ENCODE peak calls at places on chromosomes 3 and 15, in five cellular contexts. One of them, this sample, is unnamed.

GRCh38 chr15:56523521-56523920 is 58.6 kb upstream of the MNS1 start:
- DNase-seq in stimulated activated CD4-positive, alpha-beta T cell treated with anti-CD3 and anti-CD28 coated beads, TNF-alpha, amount 100 ng/mL, for 4 hours: no peak
- DNase-seq in HCEC 1CT: peak
- DNase-seq in IMR-90: no peak
- DNase-seq in AG08395: no peak
- DNase-seq in this sample: peak

GRCh38 chr3:178971614-178972013 is 100.0 kb downstream of the ZMAT3 start:
- DNase-seq in stimulated activated CD4-positive, alpha-beta T cell treated with anti-CD3 and anti-CD28 coated beads, TNF-alpha, amount 100 ng/mL, for 4 hours: no peak
- DNase-seq in AG08395: no peak
- DNase-seq in HCEC 1CT: no peak
- DNase-seq in IMR-90: peak
- DNase-seq in this sample: peak

GRCh38 chr3:30399394-30400181 is 206.8 kb upstream of the TGFBR2 start:
- DNase-seq in AG08395: no peak
- DNase-seq in IMR-90: peak
- DNase-seq in HCEC 1CT: peak
- DNase-seq in stimulated activated CD4-positive, alpha-beta T cell treated with anti-CD3 and anti-CD28 coated beads, TNF-alpha, amount 100 ng/mL, for 4 hours: no peak
- DNase-seq in this sample: peak

GRCh38 chr3:61861410-61861809 is 300.0 kb downstream of the PTPRG start:
- DNase-seq in IMR-90: no peak
- DNase-seq in AG08395: no peak
- DNase-seq in stimulated activated CD4-positive, alpha-beta T cell treated with anti-CD3 and anti-CD28 coated beads, TNF-alpha, amount 100 ng/mL, for 4 hours: no peak
- DNase-seq in HCEC 1CT: no peak
- DNase-seq in this sample: no peak

GRCh38 chr3:10238330-10238995 is 9.8 kb upstream of the TATDN2 start:
- DNase-seq in HCEC 1CT: no peak
- DNase-seq in IMR-90: no peak
- DNase-seq in AG08395: no peak
- DNase-seq in stimulated activated CD4-positive, alpha-beta T cell treated with anti-CD3 and anti-CD28 coated beads, TNF-alpha, amount 100 ng/mL, for 4 hours: no peak
- DNase-seq in this sample: no peak

GRCh38 chr3:45409921-45410320 is 21.5 kb downstream of the LARS2 start:
- DNase-seq in AG08395: no peak
- DNase-seq in HCEC 1CT: no peak
- DNase-seq in IMR-90: no peak
- DNase-seq in stimulated activated CD4-positive, alpha-beta T cell treated with anti-CD3 and anti-CD28 coated beads, TNF-alpha, amount 100 ng/mL, for 4 hours: no peak
- DNase-seq in this sample: no peak

GRCh38 chr15:37695719-37696118 is 238.7 kb upstream of the TMCO5A start:
- DNase-seq in stimulated activated CD4-positive, alpha-beta T cell treated with anti-CD3 and anti-CD28 coated beads, TNF-alpha, amount 100 ng/mL, for 4 hours: no peak
- DNase-seq in IMR-90: peak
- DNase-seq in AG08395: peak
- DNase-seq in HCEC 1CT: peak
- DNase-seq in this sample: peak

GRCh38 chr3:182792901-182793662 is at the start of gene ATP11B:
- DNase-seq in IMR-90: peak
- DNase-seq in AG08395: peak
- DNase-seq in HCEC 1CT: peak
- DNase-seq in stimulated activated CD4-positive, alpha-beta T cell treated with anti-CD3 and anti-CD28 coated beads, TNF-alpha, amount 100 ng/mL, for 4 hours: peak
- DNase-seq in this sample: peak

GRCh38 chr3:122619040-122619439 is 41.6 kb downstream of the PARP15 start:
- DNase-seq in stimulated activated CD4-positive, alpha-beta T cell treated with anti-CD3 and anti-CD28 coated beads, TNF-alpha, amount 100 ng/mL, for 4 hours: no peak
- DNase-seq in AG08395: peak
- DNase-seq in IMR-90: no peak
- DNase-seq in HCEC 1CT: peak
- DNase-seq in this sample: no peak

GRCh38 chr3:52017467-52018065 is 21.9 kb upstream of the RPL29 start:
- DNase-seq in IMR-90: no peak
- DNase-seq in AG08395: no peak
- DNase-seq in stimulated activated CD4-positive, alpha-beta T cell treated with anti-CD3 and anti-CD28 coated beads, TNF-alpha, amount 100 ng/mL, for 4 hours: no peak
- DNase-seq in HCEC 1CT: no peak
- DNase-seq in this sample: no peak

GRCh38 chr15:81752974-81753373 is 292.8 kb downstream of the MEX3B start:
- DNase-seq in AG08395: no peak
- DNase-seq in stimulated activated CD4-positive, alpha-beta T cell treated with anti-CD3 and anti-CD28 coated beads, TNF-alpha, amount 100 ng/mL, for 4 hours: no peak
- DNase-seq in HCEC 1CT: no peak
- DNase-seq in IMR-90: no peak
- DNase-seq in this sample: no peak

GRCh38 chr3:129651316-129652202 is 45.1 kb upstream of the PLXND1 start:
- DNase-seq in IMR-90: peak
- DNase-seq in HCEC 1CT: peak
- DNase-seq in stimulated activated CD4-positive, alpha-beta T cell treated with anti-CD3 and anti-CD28 coated beads, TNF-alpha, amount 100 ng/mL, for 4 hours: no peak
- DNase-seq in AG08395: peak
- DNase-seq in this sample: peak

GRCh38 chr3:120652281-120652680 is 29.8 kb downstream of the HGD start:
- DNase-seq in IMR-90: no peak
- DNase-seq in stimulated activated CD4-positive, alpha-beta T cell treated with anti-CD3 and anti-CD28 coated beads, TNF-alpha, amount 100 ng/mL, for 4 hours: no peak
- DNase-seq in AG08395: no peak
- DNase-seq in HCEC 1CT: no peak
- DNase-seq in this sample: no peak

GRCh38 chr3:93924491-93924890 is 49.2 kb downstream of the PROS1 start:
- DNase-seq in IMR-90: no peak
- DNase-seq in AG08395: no peak
- DNase-seq in stimulated activated CD4-positive, alpha-beta T cell treated with anti-CD3 and anti-CD28 coated beads, TNF-alpha, amount 100 ng/mL, for 4 hours: no peak
- DNase-seq in HCEC 1CT: peak
- DNase-seq in this sample: no peak

GRCh38 chr15:60844431-60845174 is 365.7 kb upstream of the ICE2 start:
- DNase-seq in AG08395: no peak
- DNase-seq in stimulated activated CD4-positive, alpha-beta T cell treated with anti-CD3 and anti-CD28 coated beads, TNF-alpha, amount 100 ng/mL, for 4 hours: no peak
- DNase-seq in IMR-90: no peak
- DNase-seq in HCEC 1CT: no peak
- DNase-seq in this sample: no peak

GRCh38 chr3:29683306-29683993 is 402.6 kb downstream of the RBMS3 start:
- DNase-seq in stimulated activated CD4-positive, alpha-beta T cell treated with anti-CD3 and anti-CD28 coated beads, TNF-alpha, amount 100 ng/mL, for 4 hours: no peak
- DNase-seq in IMR-90: peak
- DNase-seq in HCEC 1CT: peak
- DNase-seq in AG08395: peak
- DNase-seq in this sample: peak

GRCh38 chr3:23600178-23600577 is 205.6 kb upstream of the UBE2E1 start:
- DNase-seq in AG08395: peak
- DNase-seq in stimulated activated CD4-positive, alpha-beta T cell treated with anti-CD3 and anti-CD28 coated beads, TNF-alpha, amount 100 ng/mL, for 4 hours: no peak
- DNase-seq in HCEC 1CT: peak
- DNase-seq in IMR-90: peak
- DNase-seq in this sample: peak

GRCh38 chr3:159911011-159911663 is 77.5 kb upstream of the IL12A start:
- DNase-seq in AG08395: no peak
- DNase-seq in stimulated activated CD4-positive, alpha-beta T cell treated with anti-CD3 and anti-CD28 coated beads, TNF-alpha, amount 100 ng/mL, for 4 hours: no peak
- DNase-seq in IMR-90: no peak
- DNase-seq in HCEC 1CT: no peak
- DNase-seq in this sample: no peak

GRCh38 chr15:32687556-32687955 is 30.2 kb upstream of the GREM1 start:
- DNase-seq in IMR-90: peak
- DNase-seq in stimulated activated CD4-positive, alpha-beta T cell treated with anti-CD3 and anti-CD28 coated beads, TNF-alpha, amount 100 ng/mL, for 4 hours: no peak
- DNase-seq in HCEC 1CT: peak
- DNase-seq in AG08395: no peak
- DNase-seq in this sample: peak

GRCh38 chr3:38623539-38623938 is 25.9 kb downstream of the SCN5A start:
- DNase-seq in IMR-90: no peak
- DNase-seq in HCEC 1CT: no peak
- DNase-seq in stimulated activated CD4-positive, alpha-beta T cell treated with anti-CD3 and anti-CD28 coated beads, TNF-alpha, amount 100 ng/mL, for 4 hours: no peak
- DNase-seq in AG08395: no peak
- DNase-seq in this sample: no peak

GRCh38 chr15:45377630-45378148 is 655 bp downstream of the GATM start:
- DNase-seq in AG08395: no peak
- DNase-seq in IMR-90: no peak
- DNase-seq in stimulated activated CD4-positive, alpha-beta T cell treated with anti-CD3 and anti-CD28 coated beads, TNF-alpha, amount 100 ng/mL, for 4 hours: no peak
- DNase-seq in HCEC 1CT: no peak
- DNase-seq in this sample: no peak

GRCh38 chr15:35753486-35753885 is 207.5 kb upstream of the DPH6 start:
- DNase-seq in IMR-90: peak
- DNase-seq in AG08395: peak
- DNase-seq in HCEC 1CT: peak
- DNase-seq in stimulated activated CD4-positive, alpha-beta T cell treated with anti-CD3 and anti-CD28 coated beads, TNF-alpha, amount 100 ng/mL, for 4 hours: no peak
- DNase-seq in this sample: peak

GRCh38 chr3:30984855-30985793 is 90.7 kb upstream of the GADL1 start:
- DNase-seq in stimulated activated CD4-positive, alpha-beta T cell treated with anti-CD3 and anti-CD28 coated beads, TNF-alpha, amount 100 ng/mL, for 4 hours: no peak
- DNase-seq in HCEC 1CT: peak
- DNase-seq in AG08395: no peak
- DNase-seq in IMR-90: peak
- DNase-seq in this sample: no peak

GRCh38 chr15:74050127-74050526 is 32.2 kb downstream of the GOLGA6A start:
- DNase-seq in AG08395: no peak
- DNase-seq in HCEC 1CT: no peak
- DNase-seq in IMR-90: no peak
- DNase-seq in stimulated activated CD4-positive, alpha-beta T cell treated with anti-CD3 and anti-CD28 coated beads, TNF-alpha, amount 100 ng/mL, for 4 hours: no peak
- DNase-seq in this sample: no peak

GRCh38 chr3:42823351-42823750 is 14.1 kb downstream of the ACKR2 start:
- DNase-seq in IMR-90: peak
- DNase-seq in HCEC 1CT: no peak
- DNase-seq in AG08395: no peak
- DNase-seq in stimulated activated CD4-positive, alpha-beta T cell treated with anti-CD3 and anti-CD28 coated beads, TNF-alpha, amount 100 ng/mL, for 4 hours: no peak
- DNase-seq in this sample: no peak

GRCh38 chr3:32435911-32436815 is 44.5 kb downstream of the CMTM7 start:
- DNase-seq in IMR-90: no peak
- DNase-seq in HCEC 1CT: no peak
- DNase-seq in AG08395: no peak
- DNase-seq in stimulated activated CD4-positive, alpha-beta T cell treated with anti-CD3 and anti-CD28 coated beads, TNF-alpha, amount 100 ng/mL, for 4 hours: no peak
- DNase-seq in this sample: no peak

GRCh38 chr3:16085884-16086608 is 88.4 kb upstream of the GALNT15 start:
- DNase-seq in HCEC 1CT: no peak
- DNase-seq in stimulated activated CD4-positive, alpha-beta T cell treated with anti-CD3 and anti-CD28 coated beads, TNF-alpha, amount 100 ng/mL, for 4 hours: no peak
- DNase-seq in IMR-90: no peak
- DNase-seq in AG08395: no peak
- DNase-seq in this sample: no peak

GRCh38 chr3:64687381-64687780 is 419 bp downstream of the ADAMTS9 start:
- DNase-seq in HCEC 1CT: no peak
- DNase-seq in stimulated activated CD4-positive, alpha-beta T cell treated with anti-CD3 and anti-CD28 coated beads, TNF-alpha, amount 100 ng/mL, for 4 hours: no peak
- DNase-seq in IMR-90: no peak
- DNase-seq in AG08395: no peak
- DNase-seq in this sample: no peak

GRCh38 chr3:143736651-143737050 is 111.6 kb downstream of the SLC9A9 start:
- DNase-seq in IMR-90: peak
- DNase-seq in HCEC 1CT: peak
- DNase-seq in AG08395: peak
- DNase-seq in stimulated activated CD4-positive, alpha-beta T cell treated with anti-CD3 and anti-CD28 coated beads, TNF-alpha, amount 100 ng/mL, for 4 hours: no peak
- DNase-seq in this sample: no peak

GRCh38 chr3:44712455-44713075 is at the start of gene ZNF502:
- DNase-seq in stimulated activated CD4-positive, alpha-beta T cell treated with anti-CD3 and anti-CD28 coated beads, TNF-alpha, amount 100 ng/mL, for 4 hours: peak
- DNase-seq in HCEC 1CT: peak
- DNase-seq in IMR-90: peak
- DNase-seq in AG08395: peak
- DNase-seq in this sample: peak

GRCh38 chr15:71056111-71056510 is 59.2 kb upstream of the THSD4 start:
- DNase-seq in AG08395: no peak
- DNase-seq in IMR-90: no peak
- DNase-seq in stimulated activated CD4-positive, alpha-beta T cell treated with anti-CD3 and anti-CD28 coated beads, TNF-alpha, amount 100 ng/mL, for 4 hours: no peak
- DNase-seq in HCEC 1CT: no peak
- DNase-seq in this sample: no peak

GRCh38 chr15:33226559-33227181 is 32.2 kb upstream of the FMN1 start:
- DNase-seq in HCEC 1CT: peak
- DNase-seq in AG08395: peak
- DNase-seq in stimulated activated CD4-positive, alpha-beta T cell treated with anti-CD3 and anti-CD28 coated beads, TNF-alpha, amount 100 ng/mL, for 4 hours: no peak
- DNase-seq in IMR-90: no peak
- DNase-seq in this sample: peak